ENCODE peak calls at places on chromosomes 6 and 20, in four cellular contexts. One of them, this sample, is unnamed.

GRCh38 chr6:64330694-64331309 is 695.2 kb downstream of the PHF3 start:
- DNase-seq in pancreas: peak
- DNase-seq in CD8-positive, alpha-beta T cell: no peak
- DNase-seq in heart right ventricle: peak
- DNase-seq in this sample: peak

GRCh38 chr6:132950556-132950955 is 136.2 kb downstream of the RPS12 start:
- DNase-seq in heart right ventricle: no peak
- DNase-seq in pancreas: no peak
- DNase-seq in CD8-positive, alpha-beta T cell: no peak
- DNase-seq in this sample: no peak

GRCh38 chr6:157893238-157893637 is 70.2 kb downstream of the SNX9 start:
- DNase-seq in pancreas: no peak
- DNase-seq in heart right ventricle: no peak
- DNase-seq in CD8-positive, alpha-beta T cell: peak
- DNase-seq in this sample: no peak

GRCh38 chr20:34566978-34567884 is 8.7 kb downstream of the MAP1LC3A start:
- DNase-seq in pancreas: peak
- DNase-seq in CD8-positive, alpha-beta T cell: no peak
- DNase-seq in heart right ventricle: no peak
- DNase-seq in this sample: no peak

GRCh38 chr6:49911252-49911651 is 44.9 kb upstream of the CRISP1 start:
- DNase-seq in CD8-positive, alpha-beta T cell: no peak
- DNase-seq in heart right ventricle: no peak
- DNase-seq in pancreas: no peak
- DNase-seq in this sample: no peak

GRCh38 chr20:57672164-57672563 is 37.7 kb downstream of the PMEPA1 start:
- DNase-seq in pancreas: no peak
- DNase-seq in CD8-positive, alpha-beta T cell: no peak
- DNase-seq in heart right ventricle: peak
- DNase-seq in this sample: no peak

GRCh38 chr6:109854541-109855308 is 123.4 kb upstream of the GPR6 start:
- DNase-seq in CD8-positive, alpha-beta T cell: no peak
- DNase-seq in heart right ventricle: no peak
- DNase-seq in pancreas: no peak
- DNase-seq in this sample: no peak

GRCh38 chr20:58583141-58583540 is 67.9 kb upstream of the APCDD1L start:
- DNase-seq in heart right ventricle: no peak
- DNase-seq in CD8-positive, alpha-beta T cell: no peak
- DNase-seq in pancreas: no peak
- DNase-seq in this sample: no peak

GRCh38 chr6:4802312-4802935 is 26.2 kb downstream of the CDYL start:
- DNase-seq in pancreas: no peak
- DNase-seq in heart right ventricle: no peak
- DNase-seq in CD8-positive, alpha-beta T cell: no peak
- DNase-seq in this sample: no peak

DNA sequence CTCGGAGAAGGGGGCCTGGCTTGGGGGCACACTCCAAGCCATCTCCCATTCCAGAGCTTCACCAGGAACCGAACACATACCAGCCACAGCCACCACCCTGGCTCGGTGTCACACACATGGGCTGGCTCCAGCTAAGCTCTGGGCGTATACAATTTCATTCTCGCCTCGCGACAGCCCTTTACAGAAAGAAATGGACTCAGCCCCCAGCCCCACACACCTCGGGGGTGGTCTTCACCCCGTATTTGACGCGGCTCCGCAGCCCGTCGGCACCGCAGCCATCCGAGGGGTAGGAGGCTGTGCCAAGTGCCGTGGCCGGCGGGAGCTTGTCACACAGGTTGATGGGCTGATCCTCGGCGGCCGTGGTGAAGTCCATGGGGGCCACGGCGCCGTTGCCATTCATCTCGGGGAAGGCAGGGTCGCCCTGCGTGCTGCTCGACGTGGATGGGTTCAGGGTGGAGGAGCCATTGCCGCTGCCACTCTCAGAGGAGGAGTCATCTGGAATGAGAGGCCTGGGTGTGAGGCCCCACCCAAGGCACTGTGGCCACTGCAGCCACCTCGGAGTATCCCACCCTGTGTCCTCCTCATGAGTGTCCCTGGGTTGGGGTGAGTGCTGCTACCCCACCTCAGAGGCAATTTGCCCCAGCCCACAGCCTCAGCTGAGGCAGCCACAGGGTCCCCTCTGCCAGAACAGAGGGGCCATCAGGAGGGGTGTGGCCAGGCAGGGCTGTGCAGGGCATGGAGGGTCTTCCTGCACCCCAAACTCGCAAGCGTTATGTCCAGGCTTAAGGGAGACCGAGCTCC is 98.0 kb downstream of the ASXL1 start:
- DNase-seq in heart right ventricle: no peak
- DNase-seq in CD8-positive, alpha-beta T cell: no peak
- DNase-seq in pancreas: peak
- DNase-seq in this sample: no peak
- TF ChIP-seq CTCF in heart right ventricle: no peak
- TF ChIP-seq CTCF in CD8-positive, alpha-beta T cell: no peak
- TF ChIP-seq CTCF in pancreas: no peak
- TF ChIP-seq CTCF in this sample: no peak

GRCh38 chr6:87066449-87067288 is 28.2 kb downstream of the CGA start:
- DNase-seq in heart right ventricle: no peak
- DNase-seq in CD8-positive, alpha-beta T cell: no peak
- DNase-seq in pancreas: no peak
- DNase-seq in this sample: no peak
- TF ChIP-seq CTCF in heart right ventricle: peak
- TF ChIP-seq CTCF in CD8-positive, alpha-beta T cell: peak
- TF ChIP-seq CTCF in pancreas: peak
- TF ChIP-seq CTCF in this sample: peak

DNA sequence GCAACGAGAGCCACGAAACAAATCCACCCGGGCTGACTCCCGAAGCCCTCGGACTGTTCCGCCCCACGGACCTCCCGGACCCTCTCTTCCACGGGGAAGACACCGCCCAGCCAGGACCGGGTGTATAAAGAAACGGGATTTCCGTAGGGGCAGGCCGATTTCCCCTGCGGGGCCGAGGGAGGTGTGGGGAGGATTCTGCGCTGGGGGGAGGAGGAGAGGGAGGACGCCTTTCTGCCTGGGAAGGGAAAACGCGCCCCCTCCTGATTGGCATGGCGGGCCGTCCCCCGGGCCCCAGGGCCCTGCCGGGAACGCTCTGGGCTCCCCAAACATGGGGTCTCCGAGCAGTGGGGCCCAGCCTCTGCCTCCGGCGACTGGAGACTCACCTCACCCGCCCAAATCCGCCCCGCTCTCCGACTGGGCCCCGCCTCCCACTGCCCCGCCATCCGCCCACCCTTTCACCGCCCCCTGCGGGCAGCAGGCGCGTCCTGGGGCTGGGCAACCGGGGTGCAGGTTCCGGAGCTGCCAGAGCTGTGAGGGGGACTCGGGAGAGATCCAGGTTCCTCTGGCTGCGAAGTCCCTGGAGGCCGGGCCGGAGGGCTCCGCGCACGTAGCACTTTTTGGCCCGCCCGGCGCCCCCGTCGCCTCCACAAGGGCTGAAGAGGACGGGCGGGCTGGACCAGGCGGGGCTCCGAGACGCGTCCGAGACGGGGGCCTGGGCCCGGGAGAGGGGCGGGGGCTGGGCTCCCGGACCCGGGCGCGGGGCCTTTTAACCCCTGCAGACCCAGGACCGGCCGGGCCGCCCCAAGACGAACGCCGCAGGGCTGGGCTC is 586 bp upstream of the PPDPF start:
- DNase-seq in pancreas: peak
- DNase-seq in heart right ventricle: peak
- DNase-seq in CD8-positive, alpha-beta T cell: peak
- DNase-seq in this sample: no peak
- TF ChIP-seq CTCF in pancreas: no peak
- TF ChIP-seq CTCF in heart right ventricle: peak
- TF ChIP-seq CTCF in CD8-positive, alpha-beta T cell: peak
- TF ChIP-seq CTCF in this sample: peak

GRCh38 chr6:85483041-85483700 is 33.3 kb downstream of the NT5E start:
- DNase-seq in pancreas: peak
- DNase-seq in heart right ventricle: peak
- DNase-seq in CD8-positive, alpha-beta T cell: peak
- DNase-seq in this sample: peak
- TF ChIP-seq CTCF in pancreas: peak
- TF ChIP-seq CTCF in heart right ventricle: peak
- TF ChIP-seq CTCF in CD8-positive, alpha-beta T cell: peak
- TF ChIP-seq CTCF in this sample: peak

GRCh38 chr6:138004423-138005287 is 102.6 kb downstream of the PERP start:
- DNase-seq in CD8-positive, alpha-beta T cell: no peak
- DNase-seq in heart right ventricle: no peak
- DNase-seq in pancreas: no peak
- DNase-seq in this sample: no peak
- TF ChIP-seq CTCF in CD8-positive, alpha-beta T cell: peak
- TF ChIP-seq CTCF in heart right ventricle: peak
- TF ChIP-seq CTCF in pancreas: no peak
- TF ChIP-seq CTCF in this sample: peak

GRCh38 chr6:55882731-55883595 is 7.6 kb upstream of the BMP5 start:
- DNase-seq in heart right ventricle: no peak
- DNase-seq in CD8-positive, alpha-beta T cell: no peak
- DNase-seq in pancreas: no peak
- DNase-seq in this sample: no peak

GRCh38 chr6:55888917-55889316 is 13.5 kb upstream of the BMP5 start:
- DNase-seq in pancreas: no peak
- DNase-seq in CD8-positive, alpha-beta T cell: no peak
- DNase-seq in heart right ventricle: no peak
- DNase-seq in this sample: no peak

GRCh38 chr6:55886185-55886836 is 10.9 kb upstream of the BMP5 start:
- DNase-seq in pancreas: no peak
- DNase-seq in CD8-positive, alpha-beta T cell: no peak
- DNase-seq in heart right ventricle: no peak
- DNase-seq in this sample: no peak
- TF ChIP-seq CTCF in pancreas: peak
- TF ChIP-seq CTCF in CD8-positive, alpha-beta T cell: no peak
- TF ChIP-seq CTCF in heart right ventricle: peak
- TF ChIP-seq CTCF in this sample: peak

GRCh38 chr6:23212398-23212797 is 643.0 kb downstream of the HDGFL1 start:
- DNase-seq in pancreas: no peak
- DNase-seq in heart right ventricle: no peak
- DNase-seq in CD8-positive, alpha-beta T cell: no peak
- DNase-seq in this sample: no peak
- TF ChIP-seq CTCF in pancreas: no peak
- TF ChIP-seq CTCF in heart right ventricle: no peak
- TF ChIP-seq CTCF in CD8-positive, alpha-beta T cell: no peak
- TF ChIP-seq CTCF in this sample: no peak

GRCh38 chr6:6221829-6222535 is 98.5 kb downstream of the F13A1 start:
- DNase-seq in CD8-positive, alpha-beta T cell: no peak
- DNase-seq in pancreas: no peak
- DNase-seq in heart right ventricle: no peak
- DNase-seq in this sample: no peak
- TF ChIP-seq CTCF in CD8-positive, alpha-beta T cell: no peak
- TF ChIP-seq CTCF in pancreas: no peak
- TF ChIP-seq CTCF in heart right ventricle: peak
- TF ChIP-seq CTCF in this sample: peak

GRCh38 chr6:74991573-74992332 is 214.1 kb downstream of the COL12A1 start:
- DNase-seq in heart right ventricle: no peak
- DNase-seq in CD8-positive, alpha-beta T cell: no peak
- DNase-seq in pancreas: no peak
- DNase-seq in this sample: no peak
- TF ChIP-seq CTCF in heart right ventricle: peak
- TF ChIP-seq CTCF in CD8-positive, alpha-beta T cell: no peak
- TF ChIP-seq CTCF in pancreas: no peak
- TF ChIP-seq CTCF in this sample: no peak

GRCh38 chr6:88359530-88360202 is 193.5 kb upstream of the CNR1 start:
- DNase-seq in pancreas: no peak
- DNase-seq in CD8-positive, alpha-beta T cell: no peak
- DNase-seq in heart right ventricle: no peak
- DNase-seq in this sample: no peak
- TF ChIP-seq CTCF in pancreas: no peak
- TF ChIP-seq CTCF in CD8-positive, alpha-beta T cell: no peak
- TF ChIP-seq CTCF in heart right ventricle: no peak
- TF ChIP-seq CTCF in this sample: no peak

This sample was measured in type B pancreatic cell.